ENCODE peak calls at places on chromosome 22, in seven cellular contexts. J is uterus; K is effector memory CD4-positive, alpha-beta T cell; G is endodermal cell; M is right atrium auricular region; Z is Karpas-422; C is tibial artery. X is an unnamed sample.
A peak's percentile ranks its signal among the peaks of the same experiment; 100 is the strongest.

GRCh38 chr22:48098243-48098935 is 1335.9 kb downstream of the TBC1D22A start:
- DNase-seq in J (peak; percentile 1), K (no peak), G (no peak), M (no peak), Z (peak; percentile 93), C (no peak), X (no peak)

GRCh38 chr22:46381142-46381541 is 45.6 kb downstream of the TRMU start:
- DNase-seq in J (no peak), K (no peak), G (no peak), M (no peak), Z (no peak), C (no peak), X (no peak)

GRCh38 chr22:29617922-29618629 is 14.6 kb downstream of the NF2 start:
- DNase-seq in J (no peak), K (no peak), G (no peak), M (no peak), Z (no peak), C (no peak), X (no peak)

GRCh38 chr22:24175160-24175808 is 6.0 kb upstream of the SUSD2 start:
- DNase-seq in J (peak; percentile 84), K (peak; percentile 13), G (peak; percentile 95), M (peak; percentile 80), Z (peak; percentile 80), C (peak; percentile 94), X (peak; percentile 50)

GRCh38 chr22:41875531-41876242 is 39.2 kb downstream of the SHISA8 start:
- DNase-seq in J (no peak), K (no peak), G (no peak), M (no peak), Z (no peak), C (no peak), X (no peak)

GRCh38 chr22:29454186-29454745 is 15.9 kb downstream of the RFPL1 start:
- DNase-seq in J (no peak), K (no peak), G (no peak), M (no peak), Z (no peak), C (peak; percentile 48), X (no peak)

GRCh38 chr22:22810018-22810427 is 77.6 kb upstream of the IGLL5 start:
- DNase-seq in J (no peak), K (peak; percentile 51), G (peak; percentile 89), M (no peak), Z (peak; percentile 93), C (peak; percentile 60), X (peak; percentile 58)

GRCh38 chr22:47165998-47166397 is 403.5 kb downstream of the TBC1D22A start:
- DNase-seq in J (peak; percentile 0), K (no peak), G (peak; percentile 24), M (no peak), Z (no peak), C (peak; percentile 24), X (no peak)

GRCh38 chr22:29917052-29917902 is 34.3 kb downstream of the MTMR3 start:
- DNase-seq in J (peak; percentile 30), K (no peak), G (no peak), M (peak; percentile 67), Z (no peak), C (peak; percentile 71), X (no peak)

GRCh38 chr22:25403284-25403606 is 161.2 kb upstream of the GRK3 start:
- DNase-seq in J (no peak), K (no peak), G (no peak), M (no peak), Z (no peak), C (peak; percentile 53), X (no peak)

GRCh38 chr22:24208012-24208749 is 26.9 kb downstream of the SUSD2 start:
- DNase-seq in J (peak; percentile 60), K (no peak), G (no peak), M (peak; percentile 86), Z (no peak), C (peak; percentile 85), X (no peak)

GRCh38 chr22:27627444-27627833 is 174.1 kb downstream of the MN1 start:
- DNase-seq in J (no peak), K (no peak), G (no peak), M (no peak), Z (peak; percentile 51), C (no peak), X (no peak)

GRCh38 chr22:50548913-50549790 is 3.5 kb downstream of the KLHDC7B start:
- DNase-seq in J (no peak), K (no peak), G (no peak), M (no peak), Z (no peak), C (no peak), X (no peak)
- H3K4me1 ChIP-seq in J (no peaks in the 10 kb centered on the region), K (peaks cover 39% of the 10 kb centered on the region), G (no peaks in the 10 kb centered on the region), M (peaks cover 19% of the 10 kb centered on the region), Z (peaks cover 32% of the 10 kb centered on the region), C (peaks cover 9% of the 10 kb centered on the region), X (peaks cover 48% of the 10 kb centered on the region)

DNA sequence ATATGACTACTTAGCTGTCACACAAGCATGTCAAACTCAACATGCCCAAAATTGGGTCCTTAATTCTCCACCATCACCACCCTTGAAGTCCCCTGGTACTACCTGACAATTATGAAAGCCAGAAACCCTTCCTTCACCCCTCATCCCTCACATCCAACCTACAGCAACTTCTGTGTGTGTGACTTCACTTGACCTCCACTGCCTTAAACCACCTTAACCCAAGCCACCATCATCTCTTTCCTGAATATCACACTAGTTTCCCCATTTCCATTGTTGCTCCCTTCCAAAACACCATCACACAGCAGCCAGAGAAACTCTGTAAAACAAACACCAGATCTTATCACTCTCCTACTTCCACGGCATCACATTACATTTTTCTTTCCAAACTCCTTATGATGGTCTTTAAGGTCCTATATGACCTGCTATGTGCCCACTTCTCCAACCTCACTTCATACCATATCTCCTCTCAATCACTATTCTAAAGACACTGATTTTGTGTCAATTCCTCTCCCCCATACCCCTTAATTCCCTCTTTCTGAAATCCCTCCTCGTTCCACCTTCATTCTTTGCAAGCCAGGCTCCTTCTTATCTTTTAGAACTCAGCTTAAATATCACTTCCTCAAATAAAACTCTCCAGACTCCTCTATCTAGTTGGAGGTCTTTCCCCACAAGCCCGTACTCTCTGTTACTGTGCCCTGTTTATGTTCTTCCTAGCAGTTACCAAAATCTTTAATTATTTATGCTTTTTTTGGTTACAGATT is 124.9 kb downstream of the RBFOX2 start:
- DNase-seq in J (no peak), K (no peak), G (no peak), M (no peak), Z (no peak), C (no peak), X (no peak)
- H3K27ac ChIP-seq in J (peak overlapping the region; percentile 11), K (no peak overlapping the region), G (no peak overlapping the region), M (peak overlapping the region; percentile 65), Z (no peak overlapping the region), C (no peak overlapping the region), X (no peak overlapping the region)

DNA sequence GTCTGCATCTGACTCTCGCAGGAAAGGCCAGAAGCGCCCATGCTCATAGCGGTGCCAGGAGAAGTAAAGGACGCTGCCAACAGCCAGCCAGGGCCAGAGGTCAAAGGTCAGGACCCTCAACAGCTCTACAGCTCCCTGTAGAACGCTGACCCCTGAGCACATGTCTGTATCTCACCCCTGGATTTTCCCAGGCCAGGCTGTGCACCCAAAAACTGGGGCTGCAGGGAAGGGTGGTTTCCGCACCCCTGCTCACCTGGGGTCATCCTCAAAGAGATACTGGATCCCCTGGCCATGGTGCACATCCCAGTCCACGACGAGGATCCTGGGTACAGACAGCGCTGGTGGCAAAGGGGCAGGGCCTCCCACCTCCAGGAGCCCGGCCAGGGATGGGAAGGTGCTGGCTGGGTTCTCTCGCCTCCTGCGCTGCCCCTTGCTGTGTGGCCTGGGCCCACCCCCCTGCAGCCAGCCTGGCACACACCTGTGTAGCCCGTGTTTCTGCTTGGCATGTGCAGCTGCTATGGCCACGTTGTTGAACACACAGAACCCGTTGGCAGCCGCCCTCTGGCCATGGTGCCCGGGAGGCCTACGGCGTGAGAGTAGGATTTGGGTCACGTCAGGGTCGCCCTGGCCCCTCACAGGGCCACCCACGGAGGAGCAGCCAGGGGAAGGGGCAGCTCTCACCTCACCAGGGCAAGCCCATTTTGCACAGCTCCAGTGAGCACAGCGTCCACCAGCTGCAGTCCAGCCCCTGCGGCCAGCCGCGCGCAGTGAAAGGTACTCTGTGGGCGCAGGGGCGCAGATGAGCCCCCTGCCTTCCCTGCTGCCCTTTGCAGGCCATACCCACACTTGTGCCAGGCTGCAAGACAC is 1.4 kb downstream of the HDAC10 start:
- DNase-seq in J (no peak), K (no peak), G (no peak), M (no peak), Z (no peak), C (no peak), X (no peak)
- H3K4me1 ChIP-seq in J (peaks cover 6% of the 10 kb centered on the region), K (peaks cover 40% of the 10 kb centered on the region), G (peaks cover 3% of the 10 kb centered on the region), M (peaks cover 38% of the 10 kb centered on the region), Z (peaks cover 61% of the 10 kb centered on the region), C (peaks cover 33% of the 10 kb centered on the region), X (peaks cover 36% of the 10 kb centered on the region)

DNA sequence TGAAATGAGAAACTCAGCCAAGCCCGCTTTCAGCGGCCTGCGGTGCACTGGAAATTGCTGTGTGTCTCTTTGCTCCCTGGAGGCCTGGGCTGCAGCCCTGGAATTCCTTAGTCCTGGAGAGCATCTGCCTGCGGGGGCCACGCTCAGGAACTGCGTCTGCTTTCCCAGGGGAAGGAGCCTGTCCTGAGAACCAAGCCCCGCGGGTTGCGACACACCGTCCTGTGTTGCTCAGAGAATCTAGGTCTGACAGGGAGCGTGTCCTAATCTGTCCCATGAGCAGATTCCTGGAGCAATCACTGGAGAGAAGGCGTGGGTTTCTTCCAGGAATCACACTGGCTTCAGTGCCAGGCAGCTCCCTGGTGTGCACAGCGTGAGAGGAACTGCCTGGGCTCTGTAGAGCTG is 708.1 kb downstream of the BRD1 start:
- DNase-seq in J (no peak), K (no peak), G (peak; percentile 81), M (peak; percentile 66), Z (no peak), C (peak; percentile 77), X (no peak)
- H3K27ac ChIP-seq in J (no peak overlapping the region), K (no peak overlapping the region), G (peak overlapping the region; percentile 8), M (no peak overlapping the region), Z (no peak overlapping the region), C (no peak overlapping the region), X (no peak overlapping the region)

GRCh38 chr22:38845368-38845740 is 1.5 kb upstream of the NPTXR start:
- DNase-seq in J (no peak), K (no peak), G (no peak), M (no peak), Z (no peak), C (no peak), X (no peak)
- H3K4me1 ChIP-seq in J (no peaks in the 10 kb centered on the region), K (peaks cover 14% of the 10 kb centered on the region), G (no peaks in the 10 kb centered on the region), M (peaks cover 16% of the 10 kb centered on the region), Z (no peaks in the 10 kb centered on the region), C (peaks cover 38% of the 10 kb centered on the region), X (peaks cover 20% of the 10 kb centered on the region)

DNA sequence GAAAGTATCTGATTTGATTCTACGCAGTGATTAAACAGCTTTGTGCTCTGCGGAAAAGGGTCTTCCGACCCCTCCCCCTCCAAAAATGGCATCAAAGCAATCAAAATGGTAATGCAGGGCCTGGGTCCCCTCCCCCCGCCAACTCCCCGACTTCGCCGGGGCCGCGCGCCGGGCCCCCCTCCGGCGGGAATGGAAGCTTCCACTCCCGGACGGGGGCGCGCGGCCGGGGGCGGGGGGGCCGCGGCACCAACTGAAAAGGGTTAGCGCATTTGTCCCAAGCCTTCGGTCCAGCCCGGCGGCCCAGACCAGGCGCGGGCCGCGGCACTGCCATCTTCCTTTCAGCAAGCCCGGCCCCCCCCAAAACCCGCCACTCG is 2.9 kb downstream of the PHF21B start:
- DNase-seq in J (peak; percentile 53), K (no peak), G (no peak), M (no peak), Z (peak; percentile 15), C (no peak), X (no peak)
- H3K27ac ChIP-seq in J (peak overlapping the region; percentile 90), K (no peak overlapping the region), G (peak overlapping the region; percentile 93), M (peak overlapping the region; percentile 87), Z (no peak overlapping the region), C (no peak overlapping the region), X (no peak overlapping the region)

GRCh38 chr22:35949243-35949642 is 79.4 kb downstream of the RBFOX2 start:
- DNase-seq in J (no peak), K (no peak), G (no peak), M (no peak), Z (no peak), C (no peak), X (no peak)
- H3K4me1 ChIP-seq in J (no peaks in the 10 kb centered on the region), K (no peaks in the 10 kb centered on the region), G (no peaks in the 10 kb centered on the region), M (peaks cover 9% of the 10 kb centered on the region), Z (no peaks in the 10 kb centered on the region), C (no peaks in the 10 kb centered on the region), X (no peaks in the 10 kb centered on the region)